ENCODE peak calls at places on chromosomes 7 and 10, in eight cellular contexts. Y is sigmoid colon, W is GM12878, Z is upper lobe of left lung, X is K562, R is transverse colon, U is SK-N-SH, E is HepG2. L is an unnamed sample.

GRCh38 chr10:76388321-76388720 is 956.9 kb downstream of the LRMDA start:
- DNase-seq in W (no peak), Z (no peak), E (no peak), Y (no peak), X (no peak), R (no peak), U (no peak), L (no peak)

GRCh38 chr10:9275861-9276260 is 1221.4 kb downstream of the GATA3 start:
- DNase-seq in R (no peak), Y (no peak), U (no peak), E (no peak), W (no peak), X (no peak), Z (no peak), L (no peak)

GRCh38 chr10:72334196-72334831 is 20.4 kb downstream of the DNAJB12 start:
- DNase-seq in R (no peak), Z (no peak), E (no peak), U (peak), Y (no peak), W (no peak), X (no peak), L (no peak)

GRCh38 chr7:65722361-65722792 is 150.5 kb upstream of the VKORC1L1 start:
- DNase-seq in X (peak), R (peak), E (peak), U (peak), Z (no peak), Y (peak), W (peak), L (no peak)

GRCh38 chr7:18511351-18511750 is 15.8 kb downstream of the HDAC9 start:
- DNase-seq in R (no peak), E (no peak), W (no peak), X (no peak), U (no peak), Z (no peak), Y (no peak), L (no peak)

GRCh38 chr10:97494863-97495506 is 3.2 kb downstream of the MMS19 start:
- DNase-seq in Y (no peak), U (no peak), R (no peak), W (no peak), Z (no peak), E (no peak), X (no peak), L (no peak)

GRCh38 chr7:127822822-127823508 is 171.0 kb downstream of the SND1 start:
- DNase-seq in Y (no peak), X (peak), U (no peak), W (no peak), E (no peak), R (no peak), Z (no peak), L (no peak)

GRCh38 chr7:67729771-67730170 is 733.1 kb downstream of the TYW1 start:
- DNase-seq in Y (no peak), W (no peak), U (no peak), E (no peak), R (no peak), X (no peak), Z (no peak), L (no peak)

DNA sequence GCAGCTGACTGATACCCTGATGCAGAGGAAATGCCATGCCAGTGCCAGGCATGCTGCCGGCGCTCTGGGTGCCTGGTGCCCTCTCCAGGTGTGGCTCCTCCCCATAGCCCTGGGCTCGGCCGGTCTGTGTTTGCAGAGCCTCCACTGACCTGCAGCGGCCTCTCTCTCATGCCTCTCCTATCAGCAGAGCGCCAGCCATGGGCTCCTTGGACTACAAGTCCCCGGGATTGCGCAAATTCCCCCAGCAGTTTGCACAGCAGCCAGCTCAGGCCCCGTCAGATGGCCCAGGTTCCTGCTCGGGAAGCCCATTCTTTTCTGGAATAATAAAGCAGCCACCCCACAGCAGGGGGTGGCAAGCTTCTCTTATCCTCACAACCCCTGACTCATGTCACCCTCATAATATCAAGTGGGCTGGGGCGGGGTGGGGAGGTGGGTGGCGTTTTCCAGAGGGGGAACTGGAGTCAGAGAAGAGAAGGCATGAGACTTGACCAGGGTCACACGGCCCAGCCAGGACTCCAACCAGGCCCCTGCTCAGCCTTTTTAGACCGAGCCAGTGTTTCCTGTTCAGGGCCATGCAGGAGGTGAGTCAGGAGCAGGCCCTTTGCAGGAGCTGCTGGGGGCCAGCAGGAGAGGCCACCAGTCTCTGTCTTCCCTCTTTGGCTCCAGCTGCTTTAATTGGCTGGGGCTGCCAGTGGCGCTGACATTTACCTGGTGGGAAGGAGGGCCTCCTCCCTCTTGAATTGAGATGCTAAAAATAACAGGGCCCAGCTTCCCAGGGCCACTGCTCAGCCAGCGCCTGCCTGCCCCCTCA is 58.6 kb downstream of the ZMIZ1 start:
- DNase-seq in R (peak), E (peak), U (no peak), Y (peak), X (peak), Z (no peak), W (no peak), L (peak)
- TF ChIP-seq EP300 in R (no peak), E (no peak), U (no peak), Y (no peak), X (peak), Z (no peak), W (no peak), L (no peak)

DNA sequence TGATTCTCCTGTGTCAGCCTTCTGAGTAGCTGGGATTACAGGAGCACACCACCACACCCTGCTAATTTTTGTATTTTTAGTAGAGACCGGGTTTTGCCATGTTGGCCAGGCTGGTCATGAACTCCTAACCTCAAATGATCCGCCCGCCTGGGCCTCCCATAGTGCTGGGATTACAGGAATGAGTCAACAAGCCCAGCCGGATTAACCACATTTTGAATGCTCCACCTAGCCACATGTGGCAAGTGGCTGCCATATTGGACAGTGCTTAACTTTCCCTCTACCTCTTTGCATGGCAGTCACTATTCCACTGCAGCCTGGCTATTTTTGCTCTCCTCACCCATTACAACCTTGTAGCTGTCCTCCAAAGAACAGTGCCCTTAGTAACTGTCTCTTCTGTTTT is 160.1 kb downstream of the GATA3 start:
- DNase-seq in W (no peak), Y (no peak), R (no peak), Z (no peak), E (no peak), U (no peak), X (no peak), L (no peak)
- H3K27ac ChIP-seq in W (no peak), Y (no peak), R (no peak), Z (no peak), E (no peak), U (no peak), X (no peak), L (no peak)

DNA sequence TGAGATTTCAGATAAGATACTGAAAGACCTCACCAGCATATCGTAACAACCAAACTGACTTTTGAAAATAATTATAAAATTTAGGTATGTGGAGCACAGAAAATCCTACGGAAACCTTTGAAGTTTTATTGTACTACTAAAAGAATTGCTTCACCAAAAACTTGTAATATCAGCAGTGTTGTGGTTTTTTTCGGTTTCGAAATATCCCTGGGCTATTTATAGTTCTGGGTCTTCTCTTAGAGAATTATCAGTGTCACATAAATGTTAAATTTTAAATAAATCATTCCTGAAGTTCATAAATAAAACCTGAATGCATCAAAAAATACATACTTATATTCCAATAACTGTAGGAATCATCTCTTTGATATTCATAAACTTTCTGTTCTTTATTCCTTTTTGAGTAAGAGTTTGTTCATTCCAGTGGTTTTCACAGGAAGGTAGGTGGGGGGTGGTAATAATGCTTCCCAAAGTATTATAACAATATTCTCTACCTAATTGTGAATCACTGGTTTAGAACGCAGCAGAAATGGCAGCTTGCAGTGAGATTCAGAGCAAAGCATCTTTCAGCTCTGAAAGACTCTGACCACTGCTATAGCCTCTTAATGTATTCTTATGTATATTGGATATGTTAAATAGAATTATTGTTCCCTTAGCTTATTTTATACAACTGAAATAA is 60.2 kb downstream of the ZNF277 start:
- DNase-seq in R (no peak), U (no peak), Z (no peak), Y (no peak), X (no peak), E (no peak), W (no peak), L (no peak)
- TF ChIP-seq POLR2AphosphoS5 in R (no peak), U (no peak), Z (no peak), Y (no peak), X (no peak), E (no peak), W (no peak), L (no peak)

GRCh38 chr7:99141334-99141733 is 2.6 kb downstream of the SMURF1 start:
- DNase-seq in W (no peak), Y (no peak), R (no peak), Z (no peak), E (no peak), U (no peak), X (no peak), L (no peak)

GRCh38 chr7:99142727-99143521 is 984 bp downstream of the SMURF1 start:
- DNase-seq in U (peak), E (peak), X (peak), R (peak), Y (peak), Z (no peak), W (peak), L (peak)

GRCh38 chr7:99139031-99139430 is 4.9 kb downstream of the SMURF1 start:
- DNase-seq in R (no peak), X (no peak), E (no peak), U (no peak), Z (no peak), W (no peak), Y (no peak), L (no peak)

GRCh38 chr7:99141756-99142726 is 1.9 kb downstream of the SMURF1 start:
- DNase-seq in U (peak), Y (peak), E (peak), Z (peak), X (peak), R (peak), W (no peak), L (peak)

DNA sequence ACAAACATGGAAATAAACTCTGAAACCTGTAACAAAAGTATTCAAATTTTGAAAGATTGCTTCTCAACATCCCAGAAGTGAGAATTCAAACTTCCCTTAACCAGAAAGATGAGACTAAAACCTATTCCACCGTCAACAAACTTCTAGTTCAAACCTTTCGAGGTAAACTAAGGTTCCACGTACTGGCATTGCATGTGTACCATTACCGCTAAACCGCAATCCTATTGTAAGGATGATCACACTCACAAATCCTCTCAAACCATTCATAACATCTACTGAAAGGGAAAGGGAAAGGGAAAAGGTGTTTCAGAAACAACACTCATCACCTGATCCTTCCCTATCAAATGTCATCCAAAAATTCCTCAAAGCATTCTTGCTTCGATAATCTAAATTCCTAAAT is 3.1 kb downstream of the SMURF1 start:
- DNase-seq in U (no peak), X (no peak), W (no peak), Z (no peak), Y (no peak), E (no peak), R (no peak), L (no peak)
- TF ChIP-seq EP300 in U (no peak), X (no peak), W (no peak), Z (no peak), Y (no peak), E (no peak), R (no peak), L (no peak)

GRCh38 chr10:112793197-112793921 is 156.7 kb upstream of the TCF7L2 start:
- DNase-seq in X (no peak), E (no peak), Y (no peak), Z (no peak), U (no peak), R (peak), W (no peak), L (no peak)
- H3K27ac ChIP-seq in X (no peak), E (no peak), Y (peak), Z (no peak), U (no peak), R (peak), W (no peak), L (peak)

DNA sequence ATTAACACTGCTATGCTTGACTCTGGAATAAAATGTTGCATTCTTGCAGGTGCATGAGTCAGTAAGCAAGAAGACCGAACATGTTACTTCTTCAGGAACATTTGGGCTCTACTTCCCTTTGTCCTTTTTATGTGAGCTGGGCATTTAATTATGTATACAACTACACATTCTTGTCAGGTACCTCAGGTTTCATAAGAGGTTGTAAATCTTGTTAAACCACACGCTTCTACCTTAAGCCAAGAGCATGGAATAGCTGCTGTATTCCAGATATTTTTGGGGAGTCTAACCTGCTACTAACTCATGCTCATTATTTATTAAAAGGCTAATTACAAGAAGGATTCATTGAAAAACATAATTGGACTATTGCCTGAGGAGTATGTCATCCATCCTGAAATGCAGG is 414.2 kb upstream of the KLF6 start:
- DNase-seq in U (no peak), W (no peak), R (no peak), E (no peak), Z (no peak), Y (no peak), X (no peak), L (no peak)
- TF ChIP-seq POLR2AphosphoS5 in U (no peak), W (no peak), R (no peak), E (no peak), Z (no peak), Y (no peak), X (no peak), L (no peak)

DNA sequence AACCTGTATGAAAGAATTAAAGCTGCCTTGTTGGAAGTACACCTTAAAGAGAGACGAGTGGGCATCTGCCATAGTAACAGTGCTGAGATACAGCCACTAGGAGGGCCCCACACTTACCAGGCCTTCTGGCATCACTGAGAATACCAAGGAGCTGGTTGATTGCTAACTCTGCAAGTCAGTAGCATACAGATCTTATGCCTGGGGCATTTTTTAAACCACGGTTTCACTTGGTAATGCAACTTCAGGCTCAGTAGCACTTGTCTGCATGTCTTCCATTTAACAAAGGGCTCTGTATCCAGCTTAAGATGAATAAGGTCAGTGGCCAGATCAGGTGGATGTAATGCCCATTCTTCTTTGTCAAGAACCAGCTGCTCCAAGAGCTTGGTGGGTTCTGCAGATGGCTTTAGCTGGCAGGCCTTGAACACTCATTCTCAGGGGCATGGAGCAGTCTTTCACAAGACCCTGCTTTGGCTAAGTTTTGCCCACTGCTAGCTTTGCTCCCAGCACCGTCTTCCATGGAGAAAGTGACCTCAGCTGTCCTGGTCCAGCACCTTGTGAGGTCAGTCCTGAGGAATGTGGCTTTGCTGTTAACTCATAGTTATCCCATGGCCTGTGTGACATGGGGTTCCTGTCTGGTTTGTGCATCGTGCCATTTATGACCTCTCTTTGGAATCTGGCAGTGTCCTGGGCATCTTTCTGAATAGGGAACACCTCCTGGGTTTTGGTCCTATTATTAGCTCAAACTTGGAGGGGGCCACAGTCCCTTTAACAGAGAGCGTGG is 68.1 kb downstream of the BMPER start:
- DNase-seq in U (no peak), R (no peak), X (no peak), W (no peak), Y (no peak), Z (no peak), E (no peak), L (no peak)
- TF ChIP-seq EP300 in U (no peak), R (no peak), X (no peak), W (no peak), Y (no peak), Z (no peak), E (no peak), L (no peak)

DNA sequence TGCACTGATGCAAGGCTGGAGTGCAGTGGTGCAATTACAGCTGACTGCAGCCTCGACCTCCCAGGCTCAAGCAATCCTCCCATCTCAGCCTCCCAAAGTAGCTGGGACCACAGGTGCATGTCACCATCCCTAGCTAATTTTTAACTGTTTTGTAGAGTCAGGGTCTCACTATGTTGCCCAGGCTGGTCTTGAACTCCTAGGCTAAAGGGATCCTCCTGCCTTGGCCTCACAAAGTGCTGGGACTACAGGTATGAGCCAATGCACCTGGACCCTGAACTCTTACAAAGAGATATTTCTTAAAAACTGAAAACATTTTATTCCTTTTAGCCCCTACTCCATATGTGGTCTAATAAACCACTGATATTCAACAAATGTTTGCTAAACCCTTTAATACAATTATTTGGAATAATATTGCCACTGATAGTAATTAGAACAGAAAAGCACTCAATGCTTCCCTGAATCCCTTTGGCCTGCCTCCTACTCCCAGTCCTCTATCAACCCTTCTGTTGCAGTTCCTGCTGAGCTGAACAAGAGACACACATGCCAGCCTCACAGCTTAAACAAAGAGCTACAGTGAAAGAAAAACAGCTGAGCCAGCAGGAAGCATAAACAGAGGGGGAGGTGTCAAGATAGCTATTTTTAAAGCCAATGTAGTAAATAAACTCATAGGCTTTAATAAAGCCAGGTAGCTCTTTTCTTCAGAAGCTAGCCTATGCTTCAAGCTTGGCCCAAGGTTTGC is 7.0 kb upstream of the GNAI1 start:
- DNase-seq in E (peak), U (no peak), W (no peak), R (no peak), X (no peak), Y (no peak), Z (no peak), L (no peak)
- H3K27ac ChIP-seq in E (no peak), U (no peak), W (no peak), R (no peak), X (no peak), Y (no peak), Z (no peak), L (peak)

L was measured in suprapubic skin.